ENCODE peak calls at places on chromosome 2, in ten cellular contexts. I is fibroblast of the aortic adventitia, Y is astrocyte, W is breast epithelium, P is pancreas, E is endodermal cell, M is spleen, V is A673, C is lower lobe of right lung, K is epithelial cell of esophagus. B is an unnamed sample.

GRCh38 chr2:177393381-177393780 is 808 bp downstream of the AGPS start:
- DNase-seq in I (peak; percentile 28), Y (no peak), C (no peak), P (no peak), E (peak; percentile 50), W (no peak), V (no peak), M (no peak), K (peak; percentile 15), B (no peak)

GRCh38 chr2:175203621-175204496 is 22.3 kb upstream of the ATP5MC3 start:
- DNase-seq in P (peak; percentile 51), W (no peak), V (peak; percentile 78), E (peak; percentile 89), C (no peak), Y (peak; percentile 16), I (peak; percentile 43), K (peak; percentile 55), M (peak; percentile 76), B (no peak)

GRCh38 chr2:57888463-57888862 is 158.1 kb upstream of the VRK2 start:
- DNase-seq in I (no peak), W (no peak), V (no peak), P (no peak), M (no peak), Y (no peak), E (no peak), K (no peak), C (no peak), B (no peak)

GRCh38 chr2:237700583-237701032 is 73.2 kb downstream of the LRRFIP1 start:
- DNase-seq in Y (peak; percentile 85), K (peak; percentile 49), C (no peak), M (peak; percentile 85), I (peak; percentile 70), E (no peak), W (no peak), P (no peak), V (peak; percentile 96), B (no peak)

GRCh38 chr2:100470898-100471514 is 724 bp downstream of the NMS start:
- DNase-seq in E (peak; percentile 93), W (no peak), K (peak; percentile 4), I (peak; percentile 3), V (peak; percentile 59), M (no peak), P (no peak), Y (no peak), C (no peak), B (no peak)

GRCh38 chr2:65231892-65232477 is 4.4 kb downstream of the ACTR2 start:
- DNase-seq in I (peak; percentile 30), P (no peak), W (no peak), Y (peak; percentile 58), C (no peak), V (peak; percentile 33), E (no peak), K (peak; percentile 18), M (no peak), B (peak; percentile 64)

GRCh38 chr2:122138561-122138960 is 383.1 kb downstream of the TSN start:
- DNase-seq in C (no peak), Y (no peak), I (no peak), W (no peak), M (no peak), E (peak; percentile 73), K (no peak), V (peak; percentile 8), P (no peak), B (no peak)

GRCh38 chr2:38959464-38959863 is 69.8 kb downstream of the ARHGEF33 start:
- DNase-seq in K (no peak), C (no peak), Y (no peak), P (peak; percentile 35), M (peak; percentile 74), V (no peak), E (no peak), I (no peak), W (no peak), B (no peak)

GRCh38 chr2:85468704-85469349 is 50.3 kb downstream of the SH2D6 start:
- DNase-seq in W (no peak), I (peak; percentile 84), E (peak; percentile 83), K (peak; percentile 63), Y (peak; percentile 72), P (peak; percentile 58), V (peak; percentile 51), M (peak; percentile 32), C (no peak), B (no peak)

GRCh38 chr2:146893500-146894041 is 951.3 kb upstream of the ACVR2A start:
- DNase-seq in P (no peak), K (peak; percentile 39), V (no peak), Y (no peak), W (no peak), C (no peak), M (no peak), E (no peak), I (peak; percentile 25), B (no peak)

GRCh38 chr2:10007921-10008808 is 35.2 kb upstream of the KLF11 start:
- DNase-seq in P (no peak), C (peak; percentile 36), W (no peak), I (no peak), V (no peak), E (no peak), Y (no peak), M (peak; percentile 32), K (no peak), B (no peak)

GRCh38 chr2:29011650-29012060 is 30.6 kb downstream of the TOGARAM2 start:
- DNase-seq in V (no peak), W (peak; percentile 45), C (peak; percentile 78), Y (peak; percentile 42), P (no peak), I (no peak), E (peak; percentile 64), M (peak; percentile 92), K (no peak), B (no peak)

DNA sequence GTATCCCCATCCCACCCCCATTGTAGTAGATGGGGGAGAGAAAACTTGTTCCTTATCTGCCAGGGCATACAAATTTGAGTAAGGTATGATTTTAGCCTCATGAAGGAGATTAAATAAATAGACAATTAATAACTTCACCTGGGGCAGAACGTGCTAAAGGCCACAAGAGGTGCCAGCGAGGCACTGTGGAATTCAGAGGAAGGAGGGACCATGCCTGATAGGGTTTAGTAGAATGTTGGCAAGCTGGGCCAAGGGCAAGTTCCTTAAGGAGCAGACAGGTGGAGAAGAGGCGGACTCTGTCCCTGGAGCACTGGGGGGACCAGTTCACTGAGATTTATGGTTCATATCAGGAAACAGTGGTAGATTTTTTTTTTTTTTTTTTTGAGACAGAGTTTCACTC is 22.5 kb downstream of the STAMBP start:
- DNase-seq in P (no peak), C (no peak), W (no peak), M (no peak), I (no peak), E (peak; percentile 67), K (peak; percentile 58), Y (no peak), V (peak; percentile 26), B (no peak)
- TF ChIP-seq CTCF in P (no peak), C (no peak), W (peak; percentile 14), M (no peak), I (peak; percentile 21), E (peak; percentile 70), K (peak; percentile 61), Y (peak; percentile 18), V (peak; percentile 44), B (peak; percentile 15)

GRCh38 chr2:60475311-60475830 is 78.1 kb downstream of the BCL11A start:
- DNase-seq in W (no peak), V (no peak), Y (no peak), K (no peak), M (no peak), E (no peak), C (no peak), P (no peak), I (no peak), B (no peak)

GRCh38 chr2:60479226-60480088 is 74.0 kb downstream of the BCL11A start:
- DNase-seq in W (peak; percentile 82), E (peak; percentile 33), I (no peak), C (no peak), M (no peak), V (no peak), Y (no peak), K (peak; percentile 83), P (no peak), B (no peak)

GRCh38 chr2:60478660-60479059 is 74.8 kb downstream of the BCL11A start:
- DNase-seq in Y (no peak), M (no peak), P (no peak), K (no peak), E (peak; percentile 38), W (peak; percentile 36), I (no peak), V (no peak), C (no peak), B (no peak)

GRCh38 chr2:60474301-60474700 is 79.2 kb downstream of the BCL11A start:
- DNase-seq in Y (no peak), E (no peak), W (no peak), I (no peak), P (no peak), C (no peak), K (no peak), V (no peak), M (no peak), B (no peak)

GRCh38 chr2:60476206-60476946 is 77.1 kb downstream of the BCL11A start:
- DNase-seq in E (no peak), V (no peak), M (no peak), K (no peak), Y (no peak), I (no peak), W (no peak), C (no peak), P (no peak), B (no peak)
- H3K4me3 ChIP-seq in E (peak overlapping the region; percentile 33), V (no peak overlapping the region), M (no peak overlapping the region), K (no peak overlapping the region), Y (no peak overlapping the region), I (no peak overlapping the region), W (no peak overlapping the region), C (no peak overlapping the region), P (no peak overlapping the region), B (no peak overlapping the region)

DNA sequence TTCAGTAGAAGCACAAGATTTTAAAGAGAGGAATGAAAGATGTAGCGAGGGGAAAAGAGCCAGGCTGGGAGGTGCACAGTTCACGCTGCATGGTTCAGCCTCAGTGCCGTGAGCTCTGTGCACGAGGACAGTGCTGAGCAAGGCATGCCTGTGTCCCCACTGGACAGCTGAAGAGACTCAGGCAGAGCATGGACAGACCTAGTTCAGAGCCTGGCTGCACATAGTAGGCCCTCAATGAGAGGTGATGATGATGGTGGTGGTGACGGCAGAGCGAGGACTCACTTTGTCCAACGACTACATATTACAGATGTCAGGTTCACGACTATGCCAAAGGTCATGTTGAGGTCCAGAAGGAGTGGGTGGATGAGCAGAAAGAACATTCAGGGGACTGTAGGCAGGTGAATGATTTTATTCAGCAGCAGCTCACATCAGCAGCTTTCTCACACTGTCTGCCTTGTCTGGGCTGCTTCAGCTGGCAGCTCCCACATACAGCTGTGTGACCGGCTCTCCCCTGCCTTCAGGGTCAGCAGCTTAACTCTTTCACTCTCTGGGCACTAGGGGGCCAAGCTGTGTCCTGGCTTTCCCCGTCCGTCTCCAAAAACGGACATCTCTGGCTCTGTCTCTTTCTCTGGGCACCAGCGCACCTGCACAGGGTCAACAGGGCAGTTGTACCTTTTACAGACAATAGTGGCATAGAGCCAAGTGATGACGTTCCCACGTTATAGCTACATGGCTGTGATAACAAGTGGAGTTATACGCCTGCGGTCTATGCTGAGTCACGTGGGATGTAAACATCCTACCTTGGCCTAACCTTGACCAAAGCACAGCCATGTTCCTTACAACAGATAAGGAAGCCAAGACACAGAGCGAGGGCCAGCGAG is 128.8 kb upstream of the MSH6 start:
- DNase-seq in W (no peak), K (peak; percentile 54), E (peak; percentile 84), M (no peak), V (no peak), I (no peak), C (no peak), P (peak; percentile 45), Y (no peak), B (no peak)
- TF ChIP-seq CTCF in W (no peak), K (peak; percentile 28), E (peak; percentile 82), M (no peak), V (no peak), I (peak; percentile 20), C (no peak), P (no peak), Y (peak; percentile 19), B (no peak)

GRCh38 chr2:105390454-105390853 is 8.4 kb downstream of the FHL2 start:
- DNase-seq in V (no peak), I (peak; percentile 49), Y (no peak), W (no peak), E (no peak), M (no peak), C (no peak), P (no peak), K (no peak), B (no peak)
- H3K4me3 ChIP-seq in V (no peak overlapping the region), I (no peak overlapping the region), Y (no peak overlapping the region), W (no peak overlapping the region), E (no peak overlapping the region), M (no peak overlapping the region), C (no peak overlapping the region), P (no peak overlapping the region), K (no peak overlapping the region), B (no peak overlapping the region)

B was measured in AG09309.